ENCODE peak calls at places on chromosomes 2 and 18, in five cellular contexts. O is A549, G is spleen, B is heart right ventricle, I is A673. R is an unnamed sample.
A peak's percentile ranks its signal among the peaks of the same experiment; 100 is the strongest.

GRCh38 chr2:165857881-165858280 is 63.8 kb upstream of the GALNT3 start:
- DNase-seq in O (no peak), G (no peak), B (no peak), I (no peak), R (no peak)

GRCh38 chr2:1796581-1796930 is 52.2 kb upstream of the PXDN start:
- DNase-seq in O (no peak), G (peak; percentile 69), B (no peak), I (no peak), R (no peak)

GRCh38 chr2:113117594-113118262 is 9.7 kb upstream of the IL1RN start:
- DNase-seq in O (no peak), G (no peak), B (no peak), I (no peak), R (no peak)

GRCh38 chr2:19098467-19099160 is 259.8 kb downstream of the OSR1 start:
- DNase-seq in O (no peak), G (no peak), B (no peak), I (no peak), R (no peak)

GRCh38 chr18:69631281-69631680 is 230.6 kb downstream of the DOK6 start:
- DNase-seq in O (no peak), G (no peak), B (no peak), I (no peak), R (no peak)

GRCh38 chr2:152047826-152048476 is 50.9 kb downstream of the CACNB4 start:
- DNase-seq in O (no peak), G (no peak), B (no peak), I (peak; percentile 35), R (no peak)

GRCh38 chr2:164498841-164499240 is 122.4 kb downstream of the GRB14 start:
- DNase-seq in O (no peak), G (no peak), B (no peak), I (no peak), R (no peak)

GRCh38 chr2:165895974-165896373 is 57.6 kb downstream of the TTC21B start:
- DNase-seq in O (no peak), G (no peak), B (no peak), I (no peak), R (no peak)

GRCh38 chr2:1641498-1641897 is 102.8 kb downstream of the PXDN start:
- DNase-seq in O (no peak), G (no peak), B (no peak), I (peak; percentile 83), R (no peak)

GRCh38 chr2:158498043-158498748 is 41.4 kb downstream of the PKP4 start:
- DNase-seq in O (no peak), G (no peak), B (no peak), I (no peak), R (no peak)

GRCh38 chr2:226413498-226414130 is 386.0 kb downstream of the IRS1 start:
- DNase-seq in O (no peak), G (no peak), B (no peak), I (no peak), R (no peak)

GRCh38 chr18:48882379-48882778 is 68.4 kb downstream of the SMAD7 start:
- DNase-seq in O (no peak), G (peak; percentile 8), B (no peak), I (no peak), R (no peak)

GRCh38 chr2:85236107-85236506 is 91.7 kb downstream of the TGOLN2 start:
- DNase-seq in O (no peak), G (peak; percentile 24), B (no peak), I (no peak), R (no peak)

GRCh38 chr18:79778291-79778791 is 19.4 kb upstream of the KCNG2 start:
- DNase-seq in O (no peak), G (peak; percentile 69), B (no peak), I (no peak), R (no peak)

GRCh38 chr2:43484323-43484930 is 111.4 kb downstream of the THADA start:
- DNase-seq in O (peak; percentile 85), G (no peak), B (peak; percentile 20), I (peak; percentile 85), R (no peak)

GRCh38 chr2:239266779-239267410 is 133.9 kb downstream of the HDAC4 start:
- DNase-seq in O (no peak), G (peak; percentile 83), B (no peak), I (no peak), R (no peak)

GRCh38 chr2:197096649-197097048 is 170.1 kb upstream of the PGAP1 start:
- DNase-seq in O (no peak), G (no peak), B (no peak), I (no peak), R (no peak)

GRCh38 chr2:174059178-174059874 is 94.2 kb upstream of the SP3 start:
- DNase-seq in O (peak; percentile 16), G (no peak), B (no peak), I (no peak), R (no peak)

GRCh38 chr2:238820909-238821308 is 27.0 kb upstream of the TWIST2 start:
- DNase-seq in O (no peak), G (no peak), B (no peak), I (no peak), R (no peak)

GRCh38 chr2:7448578-7449264 is 531.5 kb downstream of the RNF144A start:
- DNase-seq in O (no peak), G (no peak), B (no peak), I (no peak), R (no peak)

GRCh38 chr2:57434952-57435351 is 611.7 kb upstream of the VRK2 start:
- DNase-seq in O (no peak), G (no peak), B (no peak), I (no peak), R (no peak)

GRCh38 chr2:57437077-57437476 is 609.5 kb upstream of the VRK2 start:
- DNase-seq in O (no peak), G (no peak), B (no peak), I (no peak), R (no peak)

GRCh38 chr2:57429821-57430220 is 616.8 kb upstream of the VRK2 start:
- DNase-seq in O (no peak), G (no peak), B (no peak), I (no peak), R (no peak)

GRCh38 chr2:57432528-57432927 is 614.1 kb upstream of the VRK2 start:
- DNase-seq in O (no peak), G (no peak), B (no peak), I (no peak), R (no peak)

GRCh38 chr2:57434429-57434828 is 612.2 kb upstream of the VRK2 start:
- DNase-seq in O (no peak), G (no peak), B (no peak), I (no peak), R (no peak)
- H3K4me3 ChIP-seq in O (no peak overlapping the region), G (no peak overlapping the region), B (no peak overlapping the region), I (no peak overlapping the region), R (no peak overlapping the region)

GRCh38 chr2:168538133-168538532 is 82.1 kb downstream of the CERS6 start:
- DNase-seq in O (no peak), G (no peak), B (no peak), I (no peak), R (no peak)
- H3K4me1 ChIP-seq in O (peaks cover 21% of the 10 kb centered on the region), G (no peaks in the 10 kb centered on the region), B (peaks cover 5% of the 10 kb centered on the region), I (no peaks in the 10 kb centered on the region), R (peaks cover 18% of the 10 kb centered on the region)

GRCh38 chr18:27887711-27888495 is 289.0 kb downstream of the CDH2 start:
- DNase-seq in O (no peak), G (no peak), B (no peak), I (no peak), R (no peak)
- H3K27ac ChIP-seq in O (no peak overlapping the region), G (no peak overlapping the region), B (no peak overlapping the region), I (no peak overlapping the region), R (no peak overlapping the region)

GRCh38 chr2:60438653-60439052 is 114.8 kb downstream of the BCL11A start:
- DNase-seq in O (no peak), G (peak; percentile 52), B (no peak), I (no peak), R (no peak)
- H3K4me3 ChIP-seq in O (no peak overlapping the region), G (no peak overlapping the region), B (peak overlapping the region; percentile 46), I (no peak overlapping the region), R (peak overlapping the region; percentile 46)

GRCh38 chr2:190182071-190182524 is 119.6 kb upstream of the MSTN start:
- DNase-seq in O (no peak), G (no peak), B (no peak), I (no peak), R (no peak)

GRCh38 chr2:190185380-190185779 is 122.9 kb upstream of the MSTN start:
- DNase-seq in O (no peak), G (no peak), B (no peak), I (no peak), R (no peak)

GRCh38 chr2:190183535-190183934 is 121.0 kb upstream of the MSTN start:
- DNase-seq in O (no peak), G (no peak), B (no peak), I (no peak), R (no peak)

GRCh38 chr2:190186238-190186637 is 123.7 kb upstream of the MSTN start:
- DNase-seq in O (no peak), G (no peak), B (no peak), I (no peak), R (no peak)

DNA sequence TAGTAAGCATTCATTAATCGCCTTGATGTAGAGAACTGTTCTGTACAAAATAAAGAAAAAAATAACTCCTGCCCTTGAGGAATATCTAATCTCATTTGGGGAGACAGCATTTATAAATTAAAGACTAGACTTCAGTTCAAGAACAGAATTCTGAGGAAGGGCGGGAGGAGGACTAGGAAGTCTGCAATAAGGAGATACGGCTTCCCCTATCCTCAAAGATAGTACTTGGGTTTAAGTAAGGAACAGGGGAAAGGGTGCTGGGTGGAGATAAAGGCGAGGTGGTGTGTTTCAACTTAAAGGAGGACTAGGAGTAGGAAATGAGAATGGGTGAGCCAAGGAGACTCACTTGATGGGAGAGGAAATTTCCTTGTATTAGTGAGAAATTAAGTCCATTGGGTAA is 121.9 kb upstream of the MSTN start:
- DNase-seq in O (no peak), G (no peak), B (no peak), I (no peak), R (no peak)
- H3K4me1 ChIP-seq in O (peaks cover 4% of the 10 kb centered on the region), G (peaks cover 26% of the 10 kb centered on the region), B (peaks cover 8% of the 10 kb centered on the region), I (peaks cover 6% of the 10 kb centered on the region), R (peaks cover 15% of the 10 kb centered on the region)

GRCh38 chr2:215828528-215829184 is 184.7 kb downstream of the MREG start:
- DNase-seq in O (peak; percentile 83), G (no peak), B (peak; percentile 32), I (peak; percentile 80), R (peak; percentile 26)

GRCh38 chr2:215826838-215827441 is 186.4 kb downstream of the MREG start:
- DNase-seq in O (peak; percentile 75), G (no peak), B (no peak), I (peak; percentile 27), R (no peak)

GRCh38 chr2:215825709-215826108 is 187.6 kb downstream of the MREG start:
- DNase-seq in O (no peak), G (no peak), B (no peak), I (no peak), R (no peak)

GRCh38 chr2:215829261-215829660 is 184.1 kb downstream of the MREG start:
- DNase-seq in O (no peak), G (no peak), B (no peak), I (no peak), R (no peak)

DNA sequence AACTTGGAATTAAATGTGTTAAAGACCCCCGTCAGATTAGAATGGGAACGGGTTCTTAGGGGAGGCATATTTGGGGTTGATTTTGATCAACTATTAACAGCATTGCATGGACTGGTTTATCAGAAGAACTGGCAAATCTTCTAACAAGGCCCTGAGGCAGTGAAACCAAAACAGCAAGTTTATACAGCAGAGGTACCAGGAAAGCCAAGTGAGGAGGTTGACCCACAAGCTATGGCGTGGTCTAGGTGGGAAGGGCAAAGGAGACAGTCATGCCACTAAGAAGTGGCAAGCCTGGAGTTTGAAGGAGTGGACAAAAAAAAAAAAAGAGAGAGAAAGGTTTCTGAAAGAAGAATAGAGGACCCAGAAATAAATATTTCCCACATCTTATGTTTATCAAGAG is 187.0 kb downstream of the MREG start:
- DNase-seq in O (peak; percentile 35), G (no peak), B (no peak), I (no peak), R (no peak)
- H3K27ac ChIP-seq in O (peak overlapping the region; percentile 86), G (no peak overlapping the region), B (no peak overlapping the region), I (no peak overlapping the region), R (no peak overlapping the region)